ENCODE peak calls at places on chromosomes 13 and 19, in nine cellular contexts. A is heart right ventricle; L is AG04450; G is GM23248; H is heart left ventricle; W is cardiac muscle cell; T is OCI-LY7; I is sigmoid colon; M is CD8-positive, alpha-beta T cell. R is an unnamed sample.

GRCh38 chr13:95697052-95697680 is 20.2 kb downstream of the DNAJC3 start:
- DNase-seq in T (no peak), W (no peak), M (no peak), H (no peak), L (no peak), I (no peak), A (no peak), G (no peak), R (no peak)

GRCh38 chr19:47231215-47232054 is 436 bp upstream of the BBC3 start:
- DNase-seq in G (peak; percentile 93), A (peak; percentile 92), I (peak; percentile 95), L (peak; percentile 72), H (peak; percentile 94), W (peak; percentile 88), M (peak; percentile 93), T (peak; percentile 86), R (peak; percentile 89)

GRCh38 chr13:52980695-52981094 is 47.9 kb upstream of the OLFM4 start:
- DNase-seq in H (no peak), I (no peak), T (no peak), M (no peak), A (no peak), W (no peak), G (no peak), L (no peak), R (no peak)

GRCh38 chr13:113446488-113446854 is 6.8 kb downstream of the ADPRHL1 start:
- DNase-seq in L (no peak), A (no peak), G (no peak), W (no peak), T (no peak), I (no peak), H (no peak), M (no peak), R (no peak)

GRCh38 chr19:49056101-49056901 is 1.2 kb downstream of the CGB7 start:
- DNase-seq in I (no peak), H (peak; percentile 60), A (peak; percentile 66), M (peak; percentile 57), G (peak; percentile 76), L (no peak), W (peak; percentile 47), T (peak; percentile 27), R (peak; percentile 84)

GRCh38 chr13:66805657-66806056 is 424.5 kb downstream of the PCDH9 start:
- DNase-seq in I (no peak), G (no peak), W (peak; percentile 88), L (no peak), T (no peak), H (peak; percentile 26), A (no peak), M (no peak), R (peak; percentile 20)

GRCh38 chr19:5580116-5580515 is 12.4 kb upstream of the TINCR start:
- DNase-seq in M (no peak), T (no peak), I (no peak), W (no peak), G (no peak), A (no peak), H (no peak), L (no peak), R (no peak)

GRCh38 chr13:52361225-52361624 is 44.7 kb downstream of the THSD1 start:
- DNase-seq in H (no peak), T (no peak), G (no peak), I (no peak), W (no peak), A (no peak), L (no peak), M (no peak), R (no peak)

GRCh38 chr19:14265285-14266036 is 59.5 kb upstream of the ADGRL1 start:
- DNase-seq in G (no peak), L (no peak), H (no peak), W (peak; percentile 21), M (no peak), I (no peak), A (no peak), T (no peak), R (peak; percentile 67)

GRCh38 chr13:113646376-113646775 is 11.6 kb downstream of the ATP4B start:
- DNase-seq in L (no peak), W (no peak), H (no peak), I (peak; percentile 59), G (no peak), A (no peak), T (no peak), M (no peak), R (no peak)

GRCh38 chr19:55640043-55640576 is 692 bp upstream of the ZNF580 start:
- DNase-seq in G (peak; percentile 93), W (peak; percentile 79), M (peak; percentile 82), A (peak; percentile 71), H (peak; percentile 80), L (no peak), T (peak; percentile 41), I (peak; percentile 83), R (peak; percentile 90)

GRCh38 chr19:38386968-38387549 is 775 bp downstream of the GGN start:
- DNase-seq in T (no peak), I (no peak), G (peak; percentile 54), A (peak; percentile 28), M (no peak), L (no peak), H (peak; percentile 43), W (peak; percentile 21), R (peak; percentile 48)

GRCh38 chr19:23539499-23539898 is 144.2 kb upstream of the ZNF91 start:
- DNase-seq in H (no peak), G (no peak), I (no peak), A (no peak), T (no peak), L (no peak), W (no peak), M (no peak), R (no peak)

DNA sequence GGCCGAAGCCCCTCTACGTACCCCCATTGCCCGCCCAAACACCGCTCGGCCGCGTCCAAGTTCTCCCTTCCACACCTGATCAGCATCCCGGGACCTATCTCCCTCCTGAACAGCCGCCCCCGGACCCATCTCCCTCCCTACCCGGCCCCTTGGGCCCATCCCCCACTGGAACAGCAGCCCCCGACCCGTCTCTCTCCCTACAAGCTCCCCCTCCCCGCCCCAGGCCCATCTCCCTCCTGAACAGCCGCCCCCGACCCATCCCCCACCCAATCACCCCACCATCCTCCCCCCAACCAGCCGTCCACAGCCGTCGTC is 608 bp downstream of the ZSCAN1 start:
- DNase-seq in M (no peak), I (no peak), A (no peak), L (no peak), W (no peak), G (no peak), T (no peak), H (no peak), R (no peak)
- H3K4me3 ChIP-seq in M (no peak overlapping the region), I (peak overlapping the region; percentile 52), A (peak overlapping the region; percentile 57), L (peak overlapping the region; percentile 10), W (peak overlapping the region; percentile 56), G (peak overlapping the region; percentile 61), T (no peak overlapping the region), H (peak overlapping the region; percentile 79), R (peak overlapping the region; percentile 78)

DNA sequence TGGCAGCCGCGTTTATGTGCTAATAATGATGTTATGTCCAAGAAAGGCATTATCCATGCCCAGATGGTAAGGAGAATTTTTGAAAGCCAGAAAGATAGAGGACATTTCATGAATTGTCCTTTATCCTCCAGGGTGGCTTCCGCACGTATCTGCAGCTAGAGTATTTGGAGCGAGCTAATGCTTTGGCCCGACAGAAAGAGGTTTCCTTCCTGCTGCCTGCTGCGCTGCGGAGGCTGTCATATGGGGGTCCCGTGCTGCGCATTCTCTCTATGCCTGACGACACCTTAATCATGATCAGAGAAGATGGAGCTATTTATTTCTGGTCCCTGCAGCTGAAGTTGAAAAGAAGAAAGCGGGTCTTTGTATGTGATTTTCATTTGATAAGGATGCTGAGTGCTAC is 90.0 kb downstream of the TEX26 start:
- DNase-seq in A (no peak), L (no peak), I (no peak), W (no peak), H (no peak), T (no peak), M (no peak), G (no peak), R (no peak)
- H3K27ac ChIP-seq in A (no peak overlapping the region), L (no peak overlapping the region), I (no peak overlapping the region), W (no peak overlapping the region), H (no peak overlapping the region), T (no peak overlapping the region), M (no peak overlapping the region), G (no peak overlapping the region), R (no peak overlapping the region)

GRCh38 chr19:12265921-12266704 is 28.6 kb downstream of the ZNF44 start:
- DNase-seq in I (no peak), G (no peak), H (no peak), W (no peak), A (no peak), L (no peak), M (no peak), T (no peak), R (no peak)

GRCh38 chr19:12261554-12261953 is 33.1 kb downstream of the ZNF44 start:
- DNase-seq in W (no peak), A (no peak), I (no peak), M (no peak), H (no peak), T (no peak), G (no peak), L (no peak), R (no peak)

GRCh38 chr19:12255372-12255771 is 39.3 kb downstream of the ZNF44 start:
- DNase-seq in W (no peak), I (no peak), G (no peak), L (no peak), T (no peak), H (no peak), A (no peak), M (no peak), R (no peak)

GRCh38 chr19:12260861-12261260 is 33.8 kb downstream of the ZNF44 start:
- DNase-seq in A (no peak), L (no peak), G (no peak), W (no peak), I (no peak), M (no peak), T (no peak), H (no peak), R (no peak)

GRCh38 chr19:12260236-12260635 is 34.4 kb downstream of the ZNF44 start:
- DNase-seq in L (no peak), I (no peak), T (no peak), H (no peak), M (no peak), A (no peak), W (no peak), G (no peak), R (peak; percentile 46)
- H3K9me3 ChIP-seq in L (peaks cover 51% of the 10 kb centered on the region), I (peaks cover 2% of the 10 kb centered on the region), T (no peaks in the 10 kb centered on the region), H (peaks cover 52% of the 10 kb centered on the region), M (no peaks in the 10 kb centered on the region), A (peaks cover 10% of the 10 kb centered on the region), W (peaks cover 4% of the 10 kb centered on the region), G (no peaks in the 10 kb centered on the region), R (no peaks in the 10 kb centered on the region)

DNA sequence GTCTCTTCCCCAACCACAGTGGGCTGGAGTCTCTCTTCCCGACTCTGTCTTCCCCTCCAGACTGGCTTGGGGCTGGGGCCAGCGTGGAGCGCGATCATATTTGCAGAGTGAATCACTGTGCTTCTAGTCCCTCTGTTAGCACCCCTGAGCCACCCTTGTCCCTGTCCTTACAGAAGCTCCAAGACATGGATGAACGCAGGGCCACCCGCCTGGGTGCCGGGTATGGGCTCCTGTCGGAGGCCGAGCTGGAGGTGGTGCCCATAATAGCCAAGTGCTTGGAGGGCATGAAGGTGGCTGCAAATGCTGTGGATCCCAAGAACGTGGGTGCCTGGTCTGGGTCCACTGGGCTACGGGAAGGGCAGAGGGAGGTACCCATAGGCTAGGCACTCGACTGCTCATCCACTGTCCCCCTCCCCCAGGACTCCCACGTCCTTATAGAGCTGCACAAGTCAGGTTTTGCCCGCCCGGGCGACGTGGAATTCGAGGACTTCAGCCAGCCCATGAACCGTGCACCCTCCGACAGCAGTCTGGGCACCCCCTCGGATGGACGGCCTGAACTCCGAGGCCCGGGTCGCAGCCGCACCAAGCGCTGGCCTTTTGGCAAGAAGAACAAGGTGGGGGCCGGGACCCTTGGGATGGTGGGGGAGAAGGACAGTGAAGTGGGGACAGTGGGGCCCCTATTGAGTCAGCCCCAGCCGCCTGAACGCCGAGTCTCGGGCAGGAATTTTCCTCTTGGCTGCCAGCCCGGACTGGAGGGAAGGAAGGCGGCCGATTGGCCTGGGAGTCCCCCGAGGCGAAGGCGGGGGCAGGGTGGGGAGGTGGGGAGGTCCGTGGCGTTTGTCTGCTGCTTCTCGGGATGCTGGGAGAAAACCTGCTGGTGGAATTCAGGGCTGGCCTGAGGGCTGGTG is 5.2 kb downstream of the TRIP10 start:
- DNase-seq in T (no peak), I (peak; percentile 97), L (peak; percentile 52), G (peak; percentile 92), H (peak; percentile 94), W (peak; percentile 95), A (peak; percentile 94), M (no peak), R (peak; percentile 96)
- H3K4me3 ChIP-seq in T (no peak overlapping the region), I (peak overlapping the region; percentile 16), L (peak overlapping the region; percentile 31), G (peak overlapping the region; percentile 38), H (peak overlapping the region; percentile 22), W (no peak overlapping the region), A (peak overlapping the region; percentile 9), M (no peak overlapping the region), R (no peak overlapping the region)